ENCODE peak calls at places on chromosomes 4 and X, in four cellular contexts. S, M, K and E are unnamed samples.

GRCh38 chr4:3524920-3525319 is 7.3 kb downstream of the LRPAP1 start:
- DNase-seq in S (no peak), M (no peak), K (no peak), E (no peak)

GRCh38 chrX:148271263-148271662 is 229.2 kb upstream of the AFF2 start:
- DNase-seq in S (no peak), M (no peak), K (no peak), E (no peak)

GRCh38 chrX:56813318-56813837 is 84.3 kb downstream of the NBDY start:
- DNase-seq in S (peak), M (no peak), K (no peak), E (peak)

GRCh38 chr4:110508827-110509446 is 33.0 kb downstream of the ENPEP start:
- DNase-seq in S (peak), M (peak), K (no peak), E (peak)

GRCh38 chr4:8177956-8178355 is 19.3 kb upstream of the ABLIM2 start:
- DNase-seq in S (no peak), M (no peak), K (no peak), E (no peak)

GRCh38 chrX:136574548-136574947 is 42.5 kb downstream of the VGLL1 start:
- DNase-seq in S (no peak), M (no peak), K (no peak), E (no peak)

GRCh38 chr4:71784569-71785197 is 804 bp upstream of the GC start:
- DNase-seq in S (no peak), M (no peak), K (no peak), E (no peak)

GRCh38 chr4:65670331-65671031 is at the start of gene EPHA5:
- DNase-seq in S (peak), M (peak), K (no peak), E (peak)

GRCh38 chr4:150960079-150960478 is 55.0 kb downstream of the LRBA start:
- DNase-seq in S (peak), M (no peak), K (no peak), E (peak)

GRCh38 chrX:2958199-2958598 is 29.1 kb upstream of the ARSD start:
- DNase-seq in S (no peak), M (no peak), K (no peak), E (no peak)

GRCh38 chr4:38308728-38309315 is 348.6 kb downstream of the PTTG2 start:
- DNase-seq in S (peak), M (peak), K (no peak), E (peak)

GRCh38 chr4:25722964-25723363 is 67.3 kb downstream of the SLC34A2 start:
- DNase-seq in S (no peak), M (no peak), K (no peak), E (no peak)

GRCh38 chrX:118523920-118524319 is 28.3 kb downstream of the DOCK11 start:
- DNase-seq in S (no peak), M (no peak), K (no peak), E (no peak)

GRCh38 chr4:174494146-174494545 is 28.1 kb downstream of the HPGD start:
- DNase-seq in S (no peak), M (no peak), K (no peak), E (no peak)

GRCh38 chr4:83569967-83570366 is 34.1 kb downstream of the GPAT3 start:
- DNase-seq in S (no peak), M (no peak), K (no peak), E (no peak)

GRCh38 chrX:110703641-110704040 is 92.0 kb downstream of the CHRDL1 start:
- DNase-seq in S (no peak), M (no peak), K (no peak), E (no peak)

GRCh38 chrX:103538728-103539127 is 19.4 kb upstream of the RAB40A start:
- DNase-seq in S (peak), M (peak), K (no peak), E (peak)

GRCh38 chr4:87375719-87376291 is 15.2 kb downstream of the HSD17B11 start:
- DNase-seq in S (peak), M (peak), K (no peak), E (peak)

GRCh38 chr4:123300222-123300621 is 96.4 kb upstream of the SPRY1 start:
- DNase-seq in S (no peak), M (no peak), K (no peak), E (no peak)

GRCh38 chrX:63128509-63128908 is 222.6 kb downstream of the SPIN4 start:
- DNase-seq in S (peak), M (no peak), K (no peak), E (peak)

GRCh38 chr4:48588230-48588943 is 98.3 kb downstream of the ZAR1 start:
- DNase-seq in S (no peak), M (no peak), K (no peak), E (no peak)

GRCh38 chr4:118753096-118753495 is 67.9 kb downstream of the METTL14 start:
- DNase-seq in S (no peak), M (no peak), K (no peak), E (no peak)

GRCh38 chrX:27966955-27967354 is 14.3 kb downstream of the DCAF8L1 start:
- DNase-seq in S (peak), M (peak), K (peak), E (peak)

GRCh38 chr4:1380368-1381151 is 25.7 kb downstream of the NKX1-1 start:
- DNase-seq in S (no peak), M (no peak), K (no peak), E (no peak)

GRCh38 chr4:137000432-137000831 is 531.9 kb downstream of the PCDH18 start:
- DNase-seq in S (no peak), M (no peak), K (no peak), E (no peak)

GRCh38 chr4:76624271-76624681 is 189.2 kb downstream of the SHROOM3 start:
- DNase-seq in S (peak), M (peak), K (no peak), E (peak)

GRCh38 chr4:10584042-10584441 is 100.5 kb downstream of the CLNK start:
- DNase-seq in S (peak), M (peak), K (peak), E (peak)

GRCh38 chr4:36004231-36004851 is 240.0 kb downstream of the ARAP2 start:
- DNase-seq in S (no peak), M (no peak), K (no peak), E (no peak)

GRCh38 chr4:32824321-32824720 is 2104.2 kb downstream of the PCDH7 start:
- DNase-seq in S (no peak), M (peak), K (no peak), E (peak)

GRCh38 chr4:166169111-166169510 is 296.1 kb downstream of the TLL1 start:
- DNase-seq in S (no peak), M (no peak), K (no peak), E (peak)

GRCh38 chrX:125003746-125004446 is 315.8 kb upstream of the TEX13C start:
- DNase-seq in S (no peak), M (no peak), K (no peak), E (no peak)

GRCh38 chr4:55437356-55437796 is 41.6 kb downstream of the TMEM165 start:
- DNase-seq in S (peak), M (peak), K (peak), E (no peak)

GRCh38 chr4:181261279-181261678 is 981.9 kb upstream of the TENM3 start:
- DNase-seq in S (peak), M (peak), K (no peak), E (no peak)

GRCh38 chrX:49915352-49916222 is 6.8 kb upstream of the CLCN5 start:
- DNase-seq in S (peak), M (peak), K (peak), E (peak)

GRCh38 chr4:47061435-47061834 is 30.1 kb downstream of the GABRB1 start:
- DNase-seq in S (peak), M (peak), K (no peak), E (peak)
- H3K4me3 ChIP-seq in S (no peak), M (no peak), K (no peak), E (no peak)

GRCh38 chr4:15920723-15921591 is 17.6 kb downstream of the FGFBP1 start:
- DNase-seq in S (peak), M (peak), K (peak), E (peak)

GRCh38 chr4:15914736-15915135 is 23.8 kb downstream of the FGFBP1 start:
- DNase-seq in S (no peak), M (no peak), K (no peak), E (no peak)

GRCh38 chr4:15921592-15921932 is 17.0 kb downstream of the FGFBP1 start:
- DNase-seq in S (no peak), M (no peak), K (no peak), E (no peak)

GRCh38 chr4:15917297-15917696 is 21.2 kb downstream of the FGFBP1 start:
- DNase-seq in S (no peak), M (no peak), K (no peak), E (peak)

GRCh38 chr4:15918484-15919129 is 19.9 kb downstream of the FGFBP1 start:
- DNase-seq in S (no peak), M (no peak), K (peak), E (no peak)
- TF ChIP-seq CTCF in S (no peak), M (no peak), K (no peak), E (no peak)

GRCh38 chr4:169665039-169665732 is 44.8 kb downstream of the CLCN3 start:
- DNase-seq in S (no peak), M (no peak), K (no peak), E (no peak)
- H3K4me3 ChIP-seq in S (no peak), M (no peak), K (no peak), E (no peak)

GRCh38 chr4:112767386-112767785 is 130.4 kb downstream of the LARP7 start:
- DNase-seq in S (no peak), M (no peak), K (no peak), E (no peak)

GRCh38 chr4:112770111-112770510 is 133.2 kb downstream of the LARP7 start:
- DNase-seq in S (no peak), M (no peak), K (no peak), E (no peak)

GRCh38 chr4:112765317-112765989 is 128.5 kb downstream of the LARP7 start:
- DNase-seq in S (peak), M (peak), K (no peak), E (peak)

GRCh38 chr4:112766422-112766821 is 129.5 kb downstream of the LARP7 start:
- DNase-seq in S (peak), M (peak), K (no peak), E (peak)
- TF ChIP-seq CTCF in S (peak), M (peak), K (no peak), E (peak)

GRCh38 chrX:106171293-106171692 is 3.2 kb downstream of the PWWP3B start:
- DNase-seq in S (no peak), M (no peak), K (no peak), E (no peak)
- H3K4me3 ChIP-seq in S (no peak), M (no peak), K (no peak), E (no peak)

GRCh38 chr4:133136833-133137232 is 12.3 kb upstream of the PCDH10 start:
- DNase-seq in S (no peak), M (no peak), K (no peak), E (no peak)

GRCh38 chr4:133131829-133132485 is 17.1 kb upstream of the PCDH10 start:
- DNase-seq in S (no peak), M (no peak), K (no peak), E (no peak)

GRCh38 chr4:133137571-133137970 is 11.5 kb upstream of the PCDH10 start:
- DNase-seq in S (no peak), M (no peak), K (no peak), E (no peak)
- TF ChIP-seq CTCF in S (no peak), M (peak), K (no peak), E (no peak)

GRCh38 chrX:154460326-154460725 is 2.2 kb downstream of the PLXNA3 start:
- DNase-seq in S (no peak), M (no peak), K (no peak), E (no peak)

GRCh38 chrX:154457491-154458115 is 478 bp upstream of the PLXNA3 start:
- DNase-seq in S (no peak), M (no peak), K (peak), E (no peak)

GRCh38 chrX:154458116-154458953 is at the start of gene PLXNA3:
- DNase-seq in S (no peak), M (no peak), K (peak), E (no peak)

GRCh38 chrX:154458954-154459829 is 1.1 kb downstream of the PLXNA3 start:
- DNase-seq in S (no peak), M (no peak), K (peak), E (no peak)

GRCh38 chrX:154459843-154460242 is 1.8 kb downstream of the PLXNA3 start:
- DNase-seq in S (no peak), M (no peak), K (no peak), E (no peak)
- H3K4me3 ChIP-seq in S (peak), M (peak), K (peak), E (peak)

DNA sequence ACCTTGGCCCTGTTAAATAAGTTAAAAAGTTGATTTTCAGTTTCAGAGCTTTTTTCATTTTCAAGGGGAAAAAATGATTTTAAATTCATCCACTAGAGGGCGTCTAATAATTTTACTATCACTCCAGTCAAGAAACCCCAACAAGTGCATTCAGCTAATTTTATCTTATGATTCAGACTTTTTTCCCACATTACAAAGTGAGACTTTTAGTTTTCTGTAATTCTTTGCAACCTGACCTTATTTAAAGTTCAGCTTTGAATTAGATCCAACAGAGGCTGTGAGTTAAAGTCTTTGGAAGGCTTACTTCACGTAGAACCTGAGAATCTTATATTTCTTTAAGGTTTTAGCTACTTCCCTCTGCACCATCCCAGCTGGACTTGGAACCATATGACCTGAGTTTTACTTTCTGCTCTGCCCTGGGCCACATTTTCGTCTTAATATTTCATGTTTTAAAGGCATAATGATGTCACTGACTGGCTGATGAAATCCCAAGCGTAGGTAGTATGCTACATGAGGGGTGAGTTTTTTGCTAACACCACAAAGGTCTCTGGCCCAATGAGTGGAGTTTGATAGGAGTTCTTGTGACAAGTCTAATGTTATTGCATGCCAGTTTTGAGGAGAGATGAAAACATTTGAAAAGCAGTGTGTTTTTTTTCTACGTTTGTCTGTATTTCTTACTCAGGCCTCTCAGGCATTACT is 7.2 kb downstream of the GNRHR start:
- DNase-seq in S (peak), M (peak), K (no peak), E (peak)
- TF ChIP-seq CTCF in S (peak), M (peak), K (peak), E (peak)

DNA sequence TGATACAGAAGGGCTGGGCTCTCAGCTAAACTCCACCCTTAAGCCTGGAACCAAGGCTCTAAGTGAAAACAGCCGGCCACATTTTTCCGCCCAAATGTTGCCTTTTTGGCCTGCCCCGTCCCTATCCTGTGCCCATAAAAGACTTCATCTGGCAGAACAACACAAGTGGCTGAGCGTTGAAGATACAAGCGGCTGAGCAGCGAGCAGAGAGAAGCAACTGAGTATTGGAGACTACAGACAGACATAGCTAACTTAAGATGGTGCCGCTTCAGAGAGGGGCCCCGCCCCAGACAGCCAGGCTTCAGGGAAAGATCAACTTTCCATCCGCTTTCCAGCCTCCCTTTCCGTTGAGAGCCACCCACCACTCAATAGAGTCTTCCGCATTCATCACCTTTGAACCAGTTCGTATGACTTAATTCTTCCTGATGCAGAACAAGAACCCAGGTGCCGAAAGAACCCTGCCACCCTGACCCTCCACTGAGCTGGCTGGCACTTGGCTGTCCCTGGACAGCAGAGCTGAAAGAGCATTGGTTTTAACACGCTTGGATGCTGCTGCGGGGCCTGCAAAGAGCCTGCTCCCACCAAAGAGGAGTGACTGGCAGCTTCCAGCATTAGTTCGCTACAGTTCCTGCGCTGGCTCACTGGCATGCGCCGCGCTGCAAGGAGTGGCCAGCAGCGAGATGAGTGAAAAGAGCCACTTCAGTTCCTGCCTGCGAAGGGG is 853.2 kb upstream of the INTU start:
- DNase-seq in S (no peak), M (no peak), K (no peak), E (peak)
- H3K4me3 ChIP-seq in S (no peak), M (no peak), K (no peak), E (no peak)

GRCh38 chr4:40309250-40309774 is 25.8 kb upstream of the CHRNA9 start:
- DNase-seq in S (peak), M (peak), K (peak), E (peak)
- TF ChIP-seq CTCF in S (peak), M (peak), K (peak), E (peak)